ENCODE peak calls at places on chromosomes 7 and 10, in six cellular contexts. N is posterior cingulate gyrus; F is astrocyte of the spinal cord; A is stimulated activated CD8-positive, alpha-beta memory T cell treated with anti-CD3 and anti-CD28 coated beads, Interleukin-4, amount 100 ng/mL, for 4 hours; U is activated CD4-positive, alpha-beta T cell treated with anti-CD3 and anti-CD28 coated beads for 24 hours; D is AG08396. O is an unnamed sample.

GRCh38 chr10:80413152-80413996 is 5.0 kb downstream of the PRXL2A start:
- DNase-seq in N (no peak), F (peak), A (no peak), U (no peak), D (no peak), O (peak)

GRCh38 chr7:73738612-73739386 is at the start of gene ABHD11:
- DNase-seq in N (peak), F (peak), A (peak), U (peak), D (peak), O (peak)

GRCh38 chr7:128867842-128868623 is 5.4 kb downstream of the ATP6V1F start:
- DNase-seq in N (no peak), F (no peak), A (no peak), U (no peak), D (no peak), O (no peak)

GRCh38 chr10:80442879-80443278 is 11.2 kb upstream of the TSPAN14 start:
- DNase-seq in N (no peak), F (no peak), A (no peak), U (no peak), D (no peak), O (no peak)

GRCh38 chr10:100561005-100561404 is 25.3 kb downstream of the HIF1AN start:
- DNase-seq in N (no peak), F (no peak), A (no peak), U (no peak), D (no peak), O (no peak)

GRCh38 chr10:132308588-132309451 is 1.1 kb upstream of the STK32C start:
- DNase-seq in N (peak), F (no peak), A (no peak), U (no peak), D (no peak), O (no peak)

GRCh38 chr7:43291789-43292188 is 179.3 kb downstream of the HECW1 start:
- DNase-seq in N (no peak), F (no peak), A (no peak), U (no peak), D (no peak), O (no peak)

GRCh38 chr10:94315975-94316464 is 46.7 kb downstream of the NOC3L start:
- DNase-seq in N (no peak), F (peak), A (no peak), U (no peak), D (peak), O (peak)

GRCh38 chr7:150733734-150734095 is 3.5 kb upstream of the GIMAP5 start:
- DNase-seq in N (no peak), F (no peak), A (no peak), U (no peak), D (no peak), O (no peak)

GRCh38 chr7:157013602-157014549 is 3.4 kb upstream of the MNX1 start:
- DNase-seq in N (no peak), F (no peak), A (no peak), U (no peak), D (no peak), O (no peak)

GRCh38 chr10:132186488-132187413 is at the start of gene DPYSL4:
- DNase-seq in N (no peak), F (no peak), A (no peak), U (peak), D (peak), O (no peak)

GRCh38 chr10:102735065-102735562 is 8.6 kb upstream of the WBP1L start:
- DNase-seq in N (no peak), F (no peak), A (no peak), U (no peak), D (no peak), O (no peak)

GRCh38 chr7:159020987-159021386 is 123.7 kb downstream of the VIPR2 start:
- DNase-seq in N (no peak), F (no peak), A (no peak), U (no peak), D (no peak), O (no peak)

GRCh38 chr10:96306516-96306915 is 2.3 kb downstream of the DNTT start:
- DNase-seq in N (peak), F (no peak), A (no peak), U (no peak), D (peak), O (peak)

GRCh38 chr7:72924417-72924747 is 513 bp upstream of the POM121 start:
- DNase-seq in N (no peak), F (no peak), A (no peak), U (no peak), D (no peak), O (no peak)

GRCh38 chr7:30743371-30744074 is 8.4 kb upstream of the INMT start:
- DNase-seq in N (no peak), F (no peak), A (no peak), U (no peak), D (peak), O (no peak)

GRCh38 chr7:79528421-79528820 is 75.0 kb upstream of the MAGI2 start:
- DNase-seq in N (no peak), F (no peak), A (no peak), U (no peak), D (no peak), O (no peak)

GRCh38 chr10:23439920-23440875 is 1.3 kb downstream of the OTUD1 start:
- DNase-seq in N (no peak), F (peak), A (no peak), U (peak), D (peak), O (peak)

GRCh38 chr7:1672851-1673486 is 2.9 kb downstream of the ELFN1 start:
- DNase-seq in N (peak), F (no peak), A (no peak), U (no peak), D (no peak), O (no peak)

GRCh38 chr7:29310625-29311024 is 116.0 kb downstream of the CHN2 start:
- DNase-seq in N (no peak), F (no peak), A (no peak), U (no peak), D (no peak), O (no peak)

GRCh38 chr7:19333706-19334105 is 188.5 kb upstream of the FERD3L start:
- DNase-seq in N (no peak), F (no peak), A (no peak), U (no peak), D (no peak), O (no peak)

GRCh38 chr7:30159153-30159552 is 24.4 kb downstream of the MTURN start:
- DNase-seq in N (no peak), F (no peak), A (no peak), U (no peak), D (no peak), O (no peak)

GRCh38 chr7:106952658-106953231 is 87.7 kb downstream of the PIK3CG start:
- DNase-seq in N (no peak), F (no peak), A (no peak), U (no peak), D (no peak), O (no peak)

GRCh38 chr10:25902002-25902401 is 32.0 kb upstream of the MYO3A start:
- DNase-seq in N (no peak), F (no peak), A (no peak), U (no peak), D (no peak), O (no peak)

GRCh38 chr7:140562921-140563600 is 77.6 kb downstream of the DENND2A start:
- DNase-seq in N (no peak), F (no peak), A (no peak), U (no peak), D (no peak), O (no peak)

GRCh38 chr10:29861811-29862505 is 197.4 kb downstream of the JCAD start:
- DNase-seq in N (no peak), F (peak), A (no peak), U (no peak), D (peak), O (peak)

GRCh38 chr7:22200777-22201176 is 156.2 kb downstream of the RAPGEF5 start:
- DNase-seq in N (no peak), F (no peak), A (no peak), U (no peak), D (no peak), O (no peak)

GRCh38 chr7:74365320-74366022 is 76.3 kb downstream of the CLIP2 start:
- DNase-seq in N (peak), F (peak), A (no peak), U (no peak), D (peak), O (peak)

GRCh38 chr10:78502208-78502943 is 468.7 kb downstream of the RPS24 start:
- DNase-seq in N (no peak), F (peak), A (no peak), U (no peak), D (peak), O (no peak)

O was measured in thyroid gland.